ENCODE peak calls at places on chromosome 10, in four cellular contexts. B is K562, Q is IMR-90, S is HepG2. N is an unnamed sample.
A peak's percentile ranks its signal among the peaks of the same experiment; 100 is the strongest.

GRCh38 chr10:50641636-50642035 is 17.9 kb upstream of the SGMS1 start:
- DNase-seq in B (no peak), Q (no peak), S (no peak), N (no peak)

GRCh38 chr10:35005868-35006267 is 84.3 kb downstream of the CUL2 start:
- DNase-seq in B (peak; percentile 38), Q (peak; percentile 98), S (no peak), N (peak; percentile 19)

GRCh38 chr10:102775973-102776669 is 32.4 kb downstream of the WBP1L start:
- DNase-seq in B (peak; percentile 63), Q (peak; percentile 91), S (peak; percentile 36), N (no peak)

GRCh38 chr10:110527731-110528171 is 30.0 kb downstream of the DUSP5 start:
- DNase-seq in B (no peak), Q (no peak), S (peak; percentile 60), N (no peak)

GRCh38 chr10:33706746-33707145 is 372.3 kb upstream of the NRP1 start:
- DNase-seq in B (no peak), Q (peak; percentile 28), S (no peak), N (no peak)

GRCh38 chr10:33749042-33749441 is 414.6 kb upstream of the NRP1 start:
- DNase-seq in B (no peak), Q (no peak), S (no peak), N (no peak)

GRCh38 chr10:119313645-119314044 is 106.3 kb downstream of the GRK5 start:
- DNase-seq in B (peak; percentile 17), Q (no peak), S (no peak), N (no peak)

GRCh38 chr10:79057481-79058275 is 11.1 kb upstream of the ZMIZ1 start:
- DNase-seq in B (no peak), Q (no peak), S (no peak), N (no peak)

GRCh38 chr10:60944159-60944909 is at the start of gene RHOBTB1:
- DNase-seq in B (peak; percentile 74), Q (peak; percentile 83), S (peak; percentile 34), N (peak; percentile 81)

GRCh38 chr10:78263521-78263988 is 229.9 kb downstream of the RPS24 start:
- DNase-seq in B (no peak), Q (peak; percentile 92), S (no peak), N (peak; percentile 76)

GRCh38 chr10:118802126-118802793 is 47.5 kb upstream of the CACUL1 start:
- DNase-seq in B (no peak), Q (no peak), S (no peak), N (no peak)

GRCh38 chr10:30583778-30584415 is 45.7 kb downstream of the LYZL2 start:
- DNase-seq in B (peak; percentile 62), Q (peak; percentile 77), S (peak; percentile 84), N (peak; percentile 89)

GRCh38 chr10:120221873-120222485 is 235.0 kb upstream of the PLPP4 start:
- DNase-seq in B (peak; percentile 49), Q (no peak), S (peak; percentile 64), N (peak; percentile 65)

GRCh38 chr10:31116226-31116625 is 84.6 kb upstream of the ZNF438 start:
- DNase-seq in B (no peak), Q (no peak), S (no peak), N (no peak)

GRCh38 chr10:119747940-119748339 is 22.1 kb downstream of the INPP5F start:
- DNase-seq in B (no peak), Q (no peak), S (no peak), N (no peak)

GRCh38 chr10:80498833-80499671 is 38.6 kb upstream of the SH2D4B start:
- DNase-seq in B (peak; percentile 94), Q (peak; percentile 97), S (peak; percentile 94), N (peak; percentile 94)

GRCh38 chr10:29612657-29613056 is 22.1 kb downstream of the SVIL start:
- DNase-seq in B (no peak), Q (no peak), S (no peak), N (no peak)

GRCh38 chr10:49057481-49057880 is 57.8 kb downstream of the VSTM4 start:
- DNase-seq in B (no peak), Q (no peak), S (no peak), N (no peak)

GRCh38 chr10:118698421-118698820 is 56.3 kb downstream of the CACUL1 start:
- DNase-seq in B (peak; percentile 69), Q (peak; percentile 72), S (peak; percentile 10), N (peak; percentile 11)

GRCh38 chr10:93498196-93498595 is 1.8 kb downstream of the CEP55 start:
- DNase-seq in B (peak; percentile 34), Q (no peak), S (no peak), N (no peak)

GRCh38 chr10:93496322-93497041 is at the start of gene CEP55:
- DNase-seq in B (peak; percentile 91), Q (peak; percentile 87), S (peak; percentile 86), N (peak; percentile 96)

GRCh38 chr10:93494494-93494893 is 1.9 kb upstream of the CEP55 start:
- DNase-seq in B (no peak), Q (no peak), S (no peak), N (no peak)

GRCh38 chr10:93493162-93493561 is 3.2 kb upstream of the CEP55 start:
- DNase-seq in B (no peak), Q (no peak), S (peak; percentile 6), N (no peak)

DNA sequence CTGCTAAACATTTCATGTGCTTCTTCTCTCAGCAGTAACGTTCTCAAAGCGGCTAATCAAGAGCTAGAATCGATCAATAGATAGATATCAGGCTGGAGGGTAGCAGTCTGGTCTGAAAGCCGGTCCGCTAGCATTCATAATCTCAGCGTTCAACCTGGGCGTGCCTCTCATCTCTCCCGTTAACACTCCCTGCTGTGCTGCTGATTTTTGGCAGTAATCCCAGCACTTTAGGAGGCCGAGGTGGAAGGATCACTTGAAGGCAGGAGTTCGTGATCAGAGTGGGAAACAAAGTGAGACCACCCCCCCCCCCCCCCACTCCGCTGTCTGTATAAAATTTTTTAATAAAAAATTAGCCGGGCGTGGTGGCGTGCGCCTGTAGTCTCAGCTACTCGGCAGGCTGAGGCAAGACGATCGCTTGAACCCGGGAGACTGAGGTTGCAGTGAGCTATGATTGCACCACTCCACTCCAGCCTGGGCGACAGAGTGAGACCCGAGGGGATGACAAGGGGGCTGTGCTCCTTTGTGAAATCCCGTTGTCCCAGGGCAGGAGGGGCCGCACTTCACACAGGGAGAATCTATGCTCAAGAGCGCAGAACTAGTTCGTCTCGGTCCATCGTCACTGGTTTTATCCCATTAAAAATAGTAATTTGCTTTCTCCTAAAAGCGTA is 624 bp upstream of the CEP55 start:
- DNase-seq in B (peak; percentile 63), Q (no peak), S (peak; percentile 4), N (peak; percentile 46)
- TF ChIP-seq MAZ in B (no peak), Q (no peak), S (no peak), N (no peak)

GRCh38 chr10:63110940-63111339 is 22.2 kb upstream of the NRBF2 start:
- DNase-seq in B (peak; percentile 43), Q (no peak), S (no peak), N (no peak)

GRCh38 chr10:63107943-63108437 is 25.1 kb upstream of the NRBF2 start:
- DNase-seq in B (no peak), Q (no peak), S (no peak), N (no peak)

GRCh38 chr10:63103971-63104409 is 29.1 kb upstream of the NRBF2 start:
- DNase-seq in B (peak; percentile 75), Q (no peak), S (no peak), N (no peak)

DNA sequence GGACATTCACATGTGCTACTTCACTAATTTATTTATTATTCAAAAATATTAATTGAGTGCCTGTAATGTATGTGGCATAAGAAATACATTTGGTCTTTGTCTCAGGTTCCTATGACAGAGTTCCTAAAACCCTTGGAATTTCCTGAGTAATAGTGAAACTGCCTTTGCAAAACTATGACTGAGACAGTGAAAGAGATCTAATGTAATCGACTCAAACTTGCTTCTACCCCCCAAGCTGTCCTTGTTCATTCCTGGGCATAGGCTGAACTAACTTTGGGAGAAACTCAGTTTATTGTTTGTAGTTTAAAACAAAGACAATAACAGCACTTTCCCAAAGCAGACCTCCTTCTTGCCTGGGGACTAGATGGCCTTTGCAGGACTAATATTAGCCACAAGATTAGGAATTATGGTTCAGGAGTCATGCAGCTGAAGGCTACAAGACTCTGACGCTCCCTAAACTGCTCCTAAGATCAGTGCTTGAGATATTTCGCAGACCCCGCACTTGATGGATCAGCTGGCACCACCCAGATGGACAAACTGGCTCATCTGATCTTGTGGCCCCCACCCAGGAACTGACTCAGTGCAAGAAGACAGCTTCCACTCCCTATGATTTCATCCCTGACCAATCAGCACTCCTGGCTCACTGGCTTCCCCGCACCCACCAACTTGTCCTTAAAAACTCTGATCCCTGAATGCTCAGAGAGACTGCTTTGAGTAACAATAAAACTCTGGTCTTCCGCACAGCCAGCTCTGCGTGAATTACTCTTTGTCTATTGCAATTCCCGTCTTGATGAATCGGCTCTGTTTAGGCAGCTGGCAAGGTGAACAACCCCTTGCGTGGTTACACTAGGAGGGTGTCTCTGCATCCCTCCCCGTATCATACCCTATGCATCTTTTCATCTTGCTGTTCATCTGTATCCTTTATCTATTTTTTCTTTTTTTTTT is 27.0 kb upstream of the NRBF2 start:
- DNase-seq in B (peak; percentile 43), Q (peak; percentile 61), S (no peak), N (no peak)
- TF ChIP-seq MAZ in B (no peak), Q (no peak), S (no peak), N (no peak)

DNA sequence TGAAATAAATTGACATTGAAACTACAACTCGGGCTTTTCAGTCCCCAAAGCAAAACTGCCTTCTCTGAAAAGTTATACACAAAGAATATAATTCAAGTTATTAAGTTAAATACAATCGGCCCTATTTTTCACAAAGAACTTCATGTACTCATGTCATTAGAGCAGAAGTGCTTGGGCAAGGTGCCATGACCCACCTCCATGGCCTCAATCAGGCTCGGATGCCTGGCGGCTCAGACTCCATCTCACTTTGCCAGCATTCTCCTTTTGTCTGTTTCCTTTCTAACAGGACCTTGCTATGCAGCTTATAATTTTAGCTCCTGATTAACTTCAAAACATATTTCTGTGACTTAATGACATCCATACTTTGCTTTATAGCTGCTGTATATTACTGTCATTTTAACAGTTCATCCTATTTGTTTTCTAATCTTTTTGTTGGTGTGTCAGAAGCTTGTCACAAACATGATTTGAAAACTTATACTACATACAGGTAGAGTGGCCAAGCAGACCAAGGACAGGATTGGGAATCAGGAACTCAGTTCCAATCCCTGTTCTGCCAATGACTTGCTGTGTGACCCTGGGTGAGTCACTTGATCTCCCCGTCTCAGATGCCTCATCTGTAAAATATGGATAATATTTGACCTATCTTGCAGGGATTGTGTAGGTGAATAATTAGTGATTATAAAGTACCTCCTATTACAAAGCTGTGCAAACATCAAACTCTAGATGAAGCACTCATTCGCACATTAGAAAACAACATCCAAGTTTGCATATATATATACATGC is 60.8 kb upstream of the ITGA8 start:
- DNase-seq in B (no peak), Q (peak; percentile 25), S (no peak), N (no peak)
- TF ChIP-seq MAZ in B (no peak), Q (no peak), S (no peak), N (no peak)

GRCh38 chr10:125158528-125159485 is 1.6 kb downstream of the CTBP2 start:
- DNase-seq in B (peak; percentile 65), Q (peak; percentile 54), S (no peak), N (peak; percentile 52)
- TF ChIP-seq MAZ in B (peak; percentile 53), Q (no peak), S (no peak), N (no peak)

DNA sequence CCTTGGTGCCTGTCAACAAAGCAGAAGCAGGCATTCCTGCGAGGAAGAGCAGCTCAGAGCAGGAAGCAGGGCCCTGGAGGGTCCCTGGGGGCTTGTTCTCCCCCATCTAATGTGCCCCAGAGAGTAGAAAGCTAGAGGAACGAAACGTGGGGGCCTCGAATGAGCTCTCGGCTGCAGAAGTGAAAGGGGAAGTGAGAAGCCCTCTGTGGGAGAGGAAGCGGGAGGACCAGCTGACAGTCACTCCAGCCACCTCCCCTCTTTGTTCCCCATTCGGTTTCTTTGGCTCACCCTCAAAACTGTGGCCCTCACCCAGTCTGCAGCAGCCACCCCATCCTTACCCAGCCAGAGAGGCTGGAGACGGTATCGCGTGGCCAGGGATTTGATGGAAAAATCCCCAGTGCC is 25.0 kb downstream of the C10orf105 start:
- DNase-seq in B (no peak), Q (no peak), S (no peak), N (no peak)
- TF ChIP-seq MAZ in B (no peak), Q (no peak), S (no peak), N (no peak)